ENCODE peak calls at places on chromosome 11, in nine cellular contexts. C is adrenal gland; N is left ventricle myocardium superior; A is KG1; H is neural crest cell; Y is stimulated activated naive CD8-positive, alpha-beta T cell treated with anti-CD3 and anti-CD28 coated beads, Interleukin-15, amount 100 ng/mL, for 72 hours; L is cardiac fibroblast; I is kidney tubule cell; Q is nephron progenitor cell. S is an unnamed sample.

GRCh38 chr11:55457641-55458040 is 89.9 kb downstream of the OR4A15 start:
- DNase-seq in C (no peak), N (no peak), A (no peak), H (no peak), Y (no peak), L (peak; percentile 10), I (no peak), Q (no peak), S (no peak)

GRCh38 chr11:122114976-122115375 is 1.0 kb downstream of the BLID start:
- DNase-seq in C (no peak), N (no peak), A (no peak), H (no peak), Y (no peak), L (no peak), I (no peak), Q (no peak), S (no peak)

GRCh38 chr11:77821349-77821851 is 456 bp downstream of the AAMDC start:
- DNase-seq in C (peak; percentile 52), N (peak; percentile 35), A (no peak), H (no peak), Y (peak; percentile 13), L (peak; percentile 40), I (peak; percentile 23), Q (peak; percentile 41), S (peak; percentile 20)

GRCh38 chr11:59076876-59077571 is 9.1 kb upstream of the GLYATL1B start:
- DNase-seq in C (no peak), N (no peak), A (peak; percentile 70), H (no peak), Y (no peak), L (no peak), I (no peak), Q (no peak), S (no peak)

GRCh38 chr11:16956538-16957153 is 57.6 kb downstream of the PLEKHA7 start:
- DNase-seq in C (no peak), N (no peak), A (no peak), H (no peak), Y (no peak), L (no peak), I (peak; percentile 43), Q (no peak), S (no peak)

GRCh38 chr11:72652871-72653615 is 21.2 kb downstream of the PDE2A start:
- DNase-seq in C (no peak), N (no peak), A (no peak), H (peak; percentile 27), Y (no peak), L (no peak), I (no peak), Q (no peak), S (no peak)

GRCh38 chr11:61763930-61764605 is 11.6 kb downstream of the MYRF start:
- DNase-seq in C (no peak), N (no peak), A (no peak), H (no peak), Y (no peak), L (no peak), I (no peak), Q (no peak), S (no peak)

GRCh38 chr11:88420165-88420781 is 82.7 kb upstream of the CTSC start:
- DNase-seq in C (no peak), N (peak; percentile 51), A (peak; percentile 87), H (no peak), Y (no peak), L (peak; percentile 95), I (no peak), Q (no peak), S (no peak)

GRCh38 chr11:831132-831864 is 1.5 kb upstream of the CD151 start:
- DNase-seq in C (peak; percentile 82), N (no peak), A (no peak), H (no peak), Y (peak; percentile 16), L (peak; percentile 47), I (peak; percentile 68), Q (no peak), S (no peak)

GRCh38 chr11:70251583-70252285 is 18.8 kb upstream of the PPFIA1 start:
- DNase-seq in C (no peak), N (no peak), A (no peak), H (no peak), Y (no peak), L (no peak), I (peak; percentile 43), Q (no peak), S (no peak)

GRCh38 chr11:19466314-19466713 is 225.6 kb upstream of the E2F8 start:
- DNase-seq in C (no peak), N (no peak), A (no peak), H (no peak), Y (no peak), L (no peak), I (no peak), Q (no peak), S (no peak)

GRCh38 chr11:34825670-34826383 is 90.4 kb downstream of the APIP start:
- DNase-seq in C (no peak), N (no peak), A (no peak), H (no peak), Y (no peak), L (no peak), I (peak; percentile 87), Q (no peak), S (peak; percentile 13)